ENCODE peak calls at places on chromosomes 2 and 18, in ten cellular contexts. H is WTC11, D is IMR-90, I is glutamatergic neuron, S is hepatocyte, W is K562, P is OCI-LY7, L is BE2C, B is ovary, N is GM10248. J is an unnamed sample.

GRCh38 chr2:869894-870293 is 80.8 kb upstream of the SNTG2 start:
- DNase-seq in H (no peak), D (no peak), I (no peak), S (no peak), W (no peak), P (no peak), L (no peak), B (no peak), N (no peak), J (no peak)

GRCh38 chr2:19881866-19882265 is 19.9 kb downstream of the TTC32 start:
- DNase-seq in H (no peak), D (no peak), I (no peak), S (no peak), W (no peak), P (no peak), L (no peak), B (no peak), N (no peak), J (no peak)

GRCh38 chr2:26237868-26238267 is 6.6 kb downstream of the HADHA start:
- DNase-seq in H (no peak), D (no peak), I (no peak), S (no peak), W (no peak), P (no peak), L (no peak), B (no peak), N (no peak), J (no peak)

GRCh38 chr2:169010633-169011460 is 20.3 kb downstream of the ABCB11 start:
- DNase-seq in H (no peak), D (no peak), I (no peak), S (no peak), W (no peak), P (no peak), L (no peak), B (no peak), N (no peak), J (no peak)

GRCh38 chr2:241812730-241813079 is 3.7 kb downstream of the NEU4 start:
- DNase-seq in H (no peak), D (no peak), I (no peak), S (no peak), W (no peak), P (no peak), L (no peak), B (peak), N (peak), J (peak)

GRCh38 chr18:8139127-8139591 is 470.1 kb upstream of the RAB12 start:
- DNase-seq in H (no peak), D (no peak), I (no peak), S (no peak), W (no peak), P (no peak), L (no peak), B (peak), N (no peak), J (no peak)

GRCh38 chr18:9575558-9575957 is 38.8 kb downstream of the PPP4R1 start:
- DNase-seq in H (peak), D (peak), I (peak), S (peak), W (peak), P (peak), L (peak), B (peak), N (peak), J (no peak)

GRCh38 chr2:85413592-85414421 is 3.6 kb upstream of the CAPG start:
- DNase-seq in H (peak), D (peak), I (no peak), S (peak), W (peak), P (no peak), L (no peak), B (peak), N (no peak), J (no peak)

GRCh38 chr2:13921245-13921644 is 711.3 kb upstream of the LRATD1 start:
- DNase-seq in H (no peak), D (no peak), I (no peak), S (no peak), W (no peak), P (no peak), L (no peak), B (no peak), N (no peak), J (no peak)

GRCh38 chr18:50626317-50626716 is 66.4 kb downstream of the MAPK4 start:
- DNase-seq in H (no peak), D (no peak), I (no peak), S (no peak), W (no peak), P (no peak), L (no peak), B (no peak), N (no peak), J (no peak)

GRCh38 chr2:12606472-12607000 is 110.2 kb upstream of the TRIB2 start:
- DNase-seq in H (no peak), D (peak), I (no peak), S (peak), W (no peak), P (no peak), L (peak), B (no peak), N (no peak), J (no peak)
- TF ChIP-seq CTCF in H (no peak), D (peak), I (no peak), S (peak), W (no peak), P (no peak), L (peak), B (no peak), N (no peak), J (no peak)

DNA sequence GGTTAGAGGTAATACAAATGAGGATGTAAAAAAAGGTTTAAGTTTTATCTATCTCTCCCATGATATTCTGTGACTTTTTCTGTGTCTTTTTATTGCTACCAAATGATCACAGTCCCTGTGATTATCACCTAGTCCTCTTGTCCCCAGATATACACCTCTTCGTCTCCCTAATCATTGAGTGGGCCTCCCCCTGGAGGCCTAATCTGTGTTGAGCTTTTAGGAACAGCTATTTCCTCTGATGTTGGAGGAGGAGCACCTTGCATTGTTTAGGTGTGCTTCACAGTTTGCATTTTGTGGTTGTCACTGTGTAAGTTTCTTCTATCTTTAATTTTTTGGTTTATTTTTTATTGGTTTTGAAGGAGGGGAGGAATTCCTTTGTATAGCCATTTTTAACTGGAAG is 33.3 kb downstream of the CCDC85A start:
- DNase-seq in H (peak), D (no peak), I (no peak), S (no peak), W (no peak), P (no peak), L (no peak), B (no peak), N (no peak), J (no peak)
- TF ChIP-seq CTCF in H (no peak), D (no peak), I (no peak), S (no peak), W (no peak), P (no peak), L (no peak), B (no peak), N (no peak), J (no peak)

DNA sequence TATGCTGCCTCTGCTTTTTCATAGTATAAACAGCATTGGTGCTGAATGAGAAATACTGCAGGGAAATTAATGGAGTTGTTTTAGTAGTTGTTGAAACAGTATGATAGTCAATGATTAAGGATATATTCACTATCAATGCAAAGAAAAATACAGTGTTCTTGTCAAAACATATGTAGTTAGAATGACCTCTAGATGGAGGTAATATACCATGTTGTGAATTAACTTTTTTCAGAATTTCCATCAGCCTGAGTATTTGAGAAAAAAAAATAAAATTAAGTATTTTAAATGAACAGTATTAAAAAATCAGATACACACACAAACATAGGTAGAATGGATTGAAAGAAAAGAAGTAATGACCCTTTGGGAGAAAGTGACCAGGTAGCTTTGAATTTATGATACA is 59.5 kb downstream of the RMDN2 start:
- DNase-seq in H (no peak), D (peak), I (no peak), S (no peak), W (no peak), P (no peak), L (no peak), B (no peak), N (no peak), J (no peak)
- TF ChIP-seq CTCF in H (no peak), D (peak), I (no peak), S (peak), W (no peak), P (peak), L (no peak), B (no peak), N (peak), J (peak)

GRCh38 chr2:218269900-218270720 is at the start of the genes AAMP and PNKD:
- DNase-seq in H (peak), D (peak), I (peak), S (peak), W (peak), P (peak), L (peak), B (peak), N (peak), J (peak)
- TF ChIP-seq CTCF in H (no peak), D (peak), I (no peak), S (peak), W (no peak), P (peak), L (no peak), B (no peak), N (no peak), J (no peak)

GRCh38 chr2:199405241-199405640 is 52.5 kb downstream of the SATB2 start:
- DNase-seq in H (peak), D (peak), I (no peak), S (no peak), W (peak), P (no peak), L (no peak), B (no peak), N (no peak), J (no peak)
- TF ChIP-seq CTCF in H (peak), D (peak), I (peak), S (no peak), W (peak), P (peak), L (peak), B (no peak), N (no peak), J (no peak)

GRCh38 chr2:220528180-220528579 is 900.8 kb downstream of the SLC4A3 start:
- DNase-seq in H (no peak), D (peak), I (no peak), S (no peak), W (no peak), P (no peak), L (no peak), B (no peak), N (no peak), J (no peak)

GRCh38 chr2:220539481-220539880 is 912.1 kb downstream of the SLC4A3 start:
- DNase-seq in H (no peak), D (no peak), I (no peak), S (no peak), W (no peak), P (no peak), L (no peak), B (no peak), N (no peak), J (no peak)

GRCh38 chr2:220531216-220531615 is 903.8 kb downstream of the SLC4A3 start:
- DNase-seq in H (no peak), D (no peak), I (no peak), S (no peak), W (no peak), P (no peak), L (no peak), B (no peak), N (no peak), J (no peak)

DNA sequence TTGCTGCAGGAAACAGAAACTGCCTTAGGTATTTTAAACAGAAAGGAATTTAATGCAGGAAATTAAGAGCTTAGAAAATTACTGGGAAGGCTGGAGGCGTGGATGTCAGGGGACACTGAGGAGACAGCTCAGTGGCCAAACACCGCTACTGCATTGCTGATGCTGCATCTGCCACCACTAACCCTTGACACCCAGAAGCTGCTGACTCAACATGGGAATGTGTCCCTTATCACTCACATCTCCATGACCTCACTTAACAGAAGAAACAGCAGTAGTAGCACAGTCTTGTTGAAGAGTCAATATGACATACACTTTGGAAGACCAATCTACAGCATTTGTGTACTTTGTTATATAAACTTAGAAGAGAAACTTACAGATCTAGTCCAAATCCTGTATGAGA is 906.1 kb downstream of the SLC4A3 start:
- DNase-seq in H (peak), D (peak), I (peak), S (peak), W (peak), P (no peak), L (no peak), B (no peak), N (no peak), J (peak)
- TF ChIP-seq CTCF in H (no peak), D (peak), I (peak), S (peak), W (no peak), P (peak), L (peak), B (no peak), N (no peak), J (no peak)

DNA sequence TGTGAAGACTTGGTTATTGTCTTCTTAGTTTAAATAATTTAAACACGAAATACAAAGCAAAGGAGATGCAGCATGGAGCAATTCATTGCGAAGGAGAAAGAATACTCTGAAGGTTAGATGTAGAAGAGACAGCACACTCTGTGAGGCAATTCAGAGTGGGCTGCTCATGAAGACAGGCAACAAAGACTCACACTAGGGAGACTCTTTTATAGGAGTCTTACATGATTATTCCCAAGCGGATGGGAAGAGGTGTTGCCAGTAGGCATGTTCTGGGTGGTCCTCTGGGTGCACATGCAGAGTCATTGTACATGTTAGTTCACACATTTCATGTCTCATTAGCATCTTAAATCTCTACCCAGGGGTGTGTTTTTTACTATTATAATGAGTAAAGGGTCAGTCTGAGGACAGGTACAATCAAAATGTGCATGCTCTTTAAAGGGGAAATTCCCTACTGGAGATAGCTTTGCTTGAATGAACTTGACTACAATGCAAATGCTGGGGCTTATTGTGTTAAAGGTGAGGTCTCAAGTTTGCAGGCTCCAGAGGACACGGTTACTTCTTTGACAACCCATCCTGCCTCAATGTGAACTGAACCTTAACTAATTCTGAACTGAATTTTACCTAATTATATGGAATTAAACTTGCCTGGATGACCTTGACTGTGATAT is 275.5 kb downstream of the CDH19 start:
- DNase-seq in H (no peak), D (no peak), I (no peak), S (no peak), W (no peak), P (no peak), L (no peak), B (no peak), N (no peak), J (no peak)
- TF ChIP-seq CTCF in H (no peak), D (no peak), I (no peak), S (no peak), W (no peak), P (no peak), L (no peak), B (no peak), N (no peak), J (no peak)

GRCh38 chr2:16526193-16526592 is 139.4 kb downstream of the CYRIA start:
- DNase-seq in H (no peak), D (no peak), I (no peak), S (no peak), W (no peak), P (no peak), L (no peak), B (no peak), N (no peak), J (no peak)

GRCh38 chr2:16522031-16522818 is 143.4 kb downstream of the CYRIA start:
- DNase-seq in H (no peak), D (no peak), I (no peak), S (peak), W (no peak), P (no peak), L (no peak), B (no peak), N (no peak), J (no peak)

DNA sequence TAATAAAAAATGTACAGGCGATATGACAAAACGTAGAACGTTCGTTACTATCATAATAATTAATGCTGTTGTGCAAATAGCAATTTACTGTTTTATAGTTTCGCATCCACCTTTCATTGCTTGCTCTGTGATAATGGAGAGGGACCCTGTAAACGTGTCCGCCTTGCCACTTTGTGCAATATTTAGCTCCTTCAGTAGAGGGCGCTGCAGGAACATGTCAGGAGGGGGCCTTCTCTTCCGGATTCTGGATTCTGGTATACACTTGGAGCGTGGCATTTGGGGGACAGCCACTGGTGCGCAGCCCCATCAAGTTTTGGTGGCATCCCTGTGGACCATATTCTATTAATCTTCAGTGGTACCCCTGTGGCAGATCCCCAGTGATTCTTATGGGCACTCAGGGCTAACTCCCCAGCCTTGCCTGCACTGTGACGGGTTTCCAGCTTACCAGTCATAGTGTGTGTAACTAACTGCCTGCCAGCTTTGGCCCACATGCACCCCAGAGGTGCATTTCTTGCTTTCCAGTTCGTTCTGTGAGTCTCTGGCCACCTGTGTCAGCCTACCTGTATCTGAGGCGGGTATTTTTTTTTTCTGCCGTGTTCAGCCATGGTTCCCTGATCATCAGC is 140.3 kb downstream of the CYRIA start:
- DNase-seq in H (peak), D (no peak), I (peak), S (peak), W (peak), P (peak), L (peak), B (no peak), N (peak), J (no peak)
- TF ChIP-seq CTCF in H (peak), D (peak), I (peak), S (peak), W (peak), P (peak), L (peak), B (no peak), N (peak), J (peak)

GRCh38 chr2:107936427-107937359 is 49.6 kb upstream of the SLC5A7 start:
- DNase-seq in H (peak), D (no peak), I (peak), S (peak), W (peak), P (no peak), L (no peak), B (no peak), N (no peak), J (no peak)
- TF ChIP-seq CTCF in H (peak), D (peak), I (peak), S (peak), W (peak), P (peak), L (no peak), B (no peak), N (peak), J (peak)